ENCODE peak calls at places on chromosomes 13 and 19, in five cellular contexts. One of them, this sample, is unnamed.

GRCh38 chr19:35009424-35010415 is 9.6 kb downstream of the GRAMD1A start:
- DNase-seq in OCI-LY7: no peak
- DNase-seq in CD8-positive, alpha-beta memory T cell: no peak
- DNase-seq in uterus: no peak
- DNase-seq in stomach: no peak
- DNase-seq in this sample: no peak

GRCh38 chr13:50801087-50801931 is 42.2 kb downstream of the DLEU7 start:
- DNase-seq in OCI-LY7: peak
- DNase-seq in CD8-positive, alpha-beta memory T cell: peak
- DNase-seq in uterus: peak
- DNase-seq in stomach: peak
- DNase-seq in this sample: peak

GRCh38 chr19:44615529-44616247 is 2.3 kb downstream of the IGSF23 start:
- DNase-seq in OCI-LY7: no peak
- DNase-seq in CD8-positive, alpha-beta memory T cell: no peak
- DNase-seq in uterus: no peak
- DNase-seq in stomach: no peak
- DNase-seq in this sample: no peak

GRCh38 chr13:79662882-79663281 is 181.9 kb downstream of the NDFIP2 start:
- DNase-seq in OCI-LY7: no peak
- DNase-seq in CD8-positive, alpha-beta memory T cell: no peak
- DNase-seq in uterus: no peak
- DNase-seq in stomach: no peak
- DNase-seq in this sample: no peak

GRCh38 chr13:26019881-26020535 is 31.8 kb downstream of the SHISA2 start:
- DNase-seq in OCI-LY7: no peak
- DNase-seq in CD8-positive, alpha-beta memory T cell: no peak
- DNase-seq in uterus: no peak
- DNase-seq in stomach: no peak
- DNase-seq in this sample: peak

GRCh38 chr19:18304496-18305312 is 18.2 kb downstream of the LSM4 start:
- DNase-seq in OCI-LY7: peak
- DNase-seq in CD8-positive, alpha-beta memory T cell: peak
- DNase-seq in uterus: peak
- DNase-seq in stomach: peak
- DNase-seq in this sample: peak

GRCh38 chr19:32624410-32624809 is 43.4 kb downstream of the PDCD5 start:
- DNase-seq in OCI-LY7: no peak
- DNase-seq in CD8-positive, alpha-beta memory T cell: no peak
- DNase-seq in uterus: no peak
- DNase-seq in stomach: no peak
- DNase-seq in this sample: peak

GRCh38 chr19:39727070-39727800 is 10.6 kb downstream of the CLC start:
- DNase-seq in OCI-LY7: no peak
- DNase-seq in CD8-positive, alpha-beta memory T cell: no peak
- DNase-seq in uterus: no peak
- DNase-seq in stomach: no peak
- DNase-seq in this sample: no peak

GRCh38 chr19:7917292-7918061 is 2.7 kb upstream of the SNAPC2 start:
- DNase-seq in OCI-LY7: peak
- DNase-seq in CD8-positive, alpha-beta memory T cell: peak
- DNase-seq in uterus: peak
- DNase-seq in stomach: peak
- DNase-seq in this sample: peak

GRCh38 chr19:30373593-30373992 is 1.4 kb downstream of the ZNF536 start:
- DNase-seq in OCI-LY7: no peak
- DNase-seq in CD8-positive, alpha-beta memory T cell: no peak
- DNase-seq in uterus: no peak
- DNase-seq in stomach: peak
- DNase-seq in this sample: no peak

GRCh38 chr13:31793246-31793645 is 53.9 kb downstream of the RXFP2 start:
- DNase-seq in OCI-LY7: no peak
- DNase-seq in CD8-positive, alpha-beta memory T cell: no peak
- DNase-seq in uterus: no peak
- DNase-seq in stomach: no peak
- DNase-seq in this sample: no peak

GRCh38 chr13:29917573-29918091 is 67.2 kb upstream of the UBL3 start:
- DNase-seq in OCI-LY7: no peak
- DNase-seq in CD8-positive, alpha-beta memory T cell: no peak
- DNase-seq in uterus: no peak
- DNase-seq in stomach: no peak
- DNase-seq in this sample: peak

GRCh38 chr13:75968103-75968838 is 332.1 kb downstream of the LMO7 start:
- DNase-seq in OCI-LY7: no peak
- DNase-seq in CD8-positive, alpha-beta memory T cell: no peak
- DNase-seq in uterus: no peak
- DNase-seq in stomach: no peak
- DNase-seq in this sample: no peak

GRCh38 chr19:17402982-17403855 is 2.2 kb downstream of the BST2 start:
- DNase-seq in OCI-LY7: peak
- DNase-seq in CD8-positive, alpha-beta memory T cell: peak
- DNase-seq in uterus: no peak
- DNase-seq in stomach: no peak
- DNase-seq in this sample: no peak

GRCh38 chr19:2888739-2889224 is 11.9 kb upstream of the ZNF57 start:
- DNase-seq in OCI-LY7: peak
- DNase-seq in CD8-positive, alpha-beta memory T cell: peak
- DNase-seq in uterus: peak
- DNase-seq in stomach: no peak
- DNase-seq in this sample: no peak

GRCh38 chr19:49954092-49954825 is 6.7 kb downstream of the SIGLEC11 start:
- DNase-seq in OCI-LY7: no peak
- DNase-seq in CD8-positive, alpha-beta memory T cell: no peak
- DNase-seq in uterus: peak
- DNase-seq in stomach: no peak
- DNase-seq in this sample: peak

GRCh38 chr13:95588134-95588533 is 35.6 kb downstream of the CLDN10 start:
- DNase-seq in OCI-LY7: no peak
- DNase-seq in CD8-positive, alpha-beta memory T cell: no peak
- DNase-seq in uterus: no peak
- DNase-seq in stomach: no peak
- DNase-seq in this sample: no peak

GRCh38 chr13:69109891-69110525 is 997.6 kb upstream of the ATXN8OS start:
- DNase-seq in OCI-LY7: no peak
- DNase-seq in CD8-positive, alpha-beta memory T cell: no peak
- DNase-seq in uterus: no peak
- DNase-seq in stomach: no peak
- DNase-seq in this sample: no peak

GRCh38 chr13:25847635-25848616 is 203.9 kb downstream of the SHISA2 start:
- DNase-seq in OCI-LY7: no peak
- DNase-seq in CD8-positive, alpha-beta memory T cell: no peak
- DNase-seq in uterus: no peak
- DNase-seq in stomach: no peak
- DNase-seq in this sample: no peak

GRCh38 chr19:31066385-31066784 is 282.9 kb downstream of the TSHZ3 start:
- DNase-seq in OCI-LY7: no peak
- DNase-seq in CD8-positive, alpha-beta memory T cell: no peak
- DNase-seq in uterus: no peak
- DNase-seq in stomach: no peak
- DNase-seq in this sample: peak

GRCh38 chr19:35204799-35205732 is 23.5 kb downstream of the FAM187B start:
- DNase-seq in OCI-LY7: peak
- DNase-seq in CD8-positive, alpha-beta memory T cell: no peak
- DNase-seq in uterus: no peak
- DNase-seq in stomach: no peak
- DNase-seq in this sample: no peak

GRCh38 chr19:11151181-11151580 is 4.4 kb downstream of the SPC24 start:
- DNase-seq in OCI-LY7: no peak
- DNase-seq in CD8-positive, alpha-beta memory T cell: no peak
- DNase-seq in uterus: no peak
- DNase-seq in stomach: no peak
- DNase-seq in this sample: no peak

GRCh38 chr19:45156231-45156630 is 4.6 kb downstream of the NKPD1 start:
- DNase-seq in OCI-LY7: no peak
- DNase-seq in CD8-positive, alpha-beta memory T cell: no peak
- DNase-seq in uterus: no peak
- DNase-seq in stomach: no peak
- DNase-seq in this sample: no peak

GRCh38 chr13:60169239-60170031 is 5.7 kb upstream of the DIAPH3 start:
- DNase-seq in OCI-LY7: no peak
- DNase-seq in CD8-positive, alpha-beta memory T cell: no peak
- DNase-seq in uterus: no peak
- DNase-seq in stomach: no peak
- DNase-seq in this sample: no peak

GRCh38 chr19:51719251-51719901 is 4.4 kb downstream of the HAS1 start:
- DNase-seq in OCI-LY7: no peak
- DNase-seq in CD8-positive, alpha-beta memory T cell: no peak
- DNase-seq in uterus: no peak
- DNase-seq in stomach: no peak
- DNase-seq in this sample: no peak
- H3K4me3 ChIP-seq in OCI-LY7: no peak
- H3K4me3 ChIP-seq in CD8-positive, alpha-beta memory T cell: no peak
- H3K4me3 ChIP-seq in uterus: peak
- H3K4me3 ChIP-seq in stomach: peak
- H3K4me3 ChIP-seq in this sample: no peak

DNA sequence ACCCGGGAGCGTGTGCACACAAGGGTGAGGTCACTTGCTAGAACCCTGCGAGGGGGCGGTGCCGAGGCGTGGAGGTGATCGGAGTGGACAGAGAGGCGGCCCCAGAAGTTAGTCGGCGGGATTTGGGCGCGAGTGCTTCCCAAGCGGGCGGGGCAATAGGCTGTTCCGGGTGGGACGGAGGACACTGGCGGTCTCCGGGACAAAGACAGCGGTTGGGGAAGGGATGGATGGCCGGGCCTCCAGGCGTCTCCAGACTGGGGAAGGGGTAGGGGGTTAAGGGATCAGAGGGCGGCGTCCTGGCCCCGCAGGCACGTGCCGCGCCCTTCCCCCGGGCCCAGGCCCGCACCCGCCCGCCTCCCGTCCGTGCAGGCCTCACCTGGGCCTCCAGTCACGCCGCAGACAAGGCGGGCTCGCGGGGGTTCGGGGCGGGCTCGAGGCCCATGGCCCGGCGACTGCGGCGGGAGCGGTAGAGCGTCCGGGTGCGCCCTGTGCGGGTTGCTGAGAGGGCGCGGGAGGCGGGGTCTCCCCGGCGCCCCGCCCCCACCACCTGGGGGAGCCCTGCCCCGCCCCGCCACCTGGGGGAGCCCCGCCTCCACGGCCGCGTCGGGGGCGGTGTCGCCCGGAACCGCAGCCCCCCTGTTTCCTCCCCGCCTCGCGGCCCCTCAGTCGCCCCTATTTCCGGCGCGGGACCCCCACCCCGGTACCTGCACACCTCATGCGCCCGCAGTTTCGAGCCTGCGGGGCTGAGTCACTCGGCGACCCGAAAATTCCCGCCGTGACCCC is at the start of gene LPAR2:
- DNase-seq in OCI-LY7: peak
- DNase-seq in CD8-positive, alpha-beta memory T cell: peak
- DNase-seq in uterus: no peak
- DNase-seq in stomach: peak
- DNase-seq in this sample: no peak
- H3K4me3 ChIP-seq in OCI-LY7: peak
- H3K4me3 ChIP-seq in CD8-positive, alpha-beta memory T cell: peak
- H3K4me3 ChIP-seq in uterus: peak
- H3K4me3 ChIP-seq in stomach: peak
- H3K4me3 ChIP-seq in this sample: peak

DNA sequence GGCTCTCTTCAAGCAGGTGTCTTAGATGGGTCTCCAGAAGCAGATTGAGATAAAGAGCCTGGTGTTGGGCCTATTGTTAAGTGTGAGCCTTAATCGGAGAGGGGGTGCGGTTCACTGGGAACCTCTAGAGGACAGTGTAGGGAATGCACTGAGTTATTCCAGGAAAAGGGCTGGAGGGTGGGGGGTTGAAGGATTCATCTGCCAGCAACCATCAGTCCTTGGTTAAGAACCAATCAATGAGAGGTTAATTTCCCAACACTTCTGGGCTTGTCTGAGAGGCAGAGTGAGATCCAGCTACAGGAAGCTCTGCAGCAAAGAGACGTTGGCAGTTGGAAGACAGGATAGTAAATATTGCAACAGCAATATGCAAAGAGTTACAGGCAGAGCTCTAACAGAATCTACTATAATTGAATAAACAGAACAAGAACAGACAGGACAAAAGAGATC is 28.7 kb downstream of the CYP4F2 start:
- DNase-seq in OCI-LY7: peak
- DNase-seq in CD8-positive, alpha-beta memory T cell: peak
- DNase-seq in uterus: no peak
- DNase-seq in stomach: peak
- DNase-seq in this sample: peak
- H3K4me3 ChIP-seq in OCI-LY7: no peak
- H3K4me3 ChIP-seq in CD8-positive, alpha-beta memory T cell: no peak
- H3K4me3 ChIP-seq in uterus: no peak
- H3K4me3 ChIP-seq in stomach: no peak
- H3K4me3 ChIP-seq in this sample: no peak

DNA sequence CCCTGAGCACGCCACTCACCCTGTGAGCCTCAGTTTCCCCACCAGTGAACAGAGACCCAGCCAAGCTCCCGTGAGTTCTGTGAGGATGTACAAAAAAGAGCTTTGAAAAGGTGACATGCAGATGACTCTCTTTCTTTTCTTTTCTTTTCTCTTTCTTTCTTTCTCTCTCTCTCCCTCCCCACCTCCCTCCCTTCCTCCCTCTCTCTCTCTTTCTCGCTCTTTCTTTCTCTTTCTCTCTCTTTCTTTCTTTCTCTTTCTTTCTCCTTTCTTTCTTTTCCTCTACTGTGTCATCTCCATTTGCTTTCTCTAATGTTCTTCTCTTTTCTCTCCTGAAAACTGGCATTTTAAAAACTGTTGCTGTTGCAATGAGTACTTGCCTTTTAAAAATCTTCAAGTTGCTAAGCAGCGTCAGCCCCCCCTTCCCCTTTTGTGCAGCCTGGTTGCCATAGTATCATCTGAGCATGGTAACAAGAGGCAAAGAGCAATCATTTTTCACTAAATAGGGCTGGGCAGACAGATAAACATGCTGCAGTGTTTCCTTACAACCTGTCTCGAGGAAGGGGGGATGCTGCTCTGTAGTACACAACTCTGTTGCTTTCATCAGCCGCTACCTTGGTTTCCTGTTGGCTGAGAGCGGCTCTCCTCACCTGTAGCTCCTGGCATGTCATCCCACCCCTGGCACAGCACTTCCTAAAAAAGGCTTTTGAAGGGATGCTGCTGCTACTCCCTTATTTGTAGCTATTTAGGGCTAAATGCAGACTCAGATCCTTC is 108.7 kb upstream of the MBNL2 start:
- DNase-seq in OCI-LY7: no peak
- DNase-seq in CD8-positive, alpha-beta memory T cell: no peak
- DNase-seq in uterus: peak
- DNase-seq in stomach: no peak
- DNase-seq in this sample: no peak
- H3K4me3 ChIP-seq in OCI-LY7: no peak
- H3K4me3 ChIP-seq in CD8-positive, alpha-beta memory T cell: no peak
- H3K4me3 ChIP-seq in uterus: no peak
- H3K4me3 ChIP-seq in stomach: no peak
- H3K4me3 ChIP-seq in this sample: no peak

GRCh38 chr13:110304256-110304655 is 2.7 kb downstream of the COL4A1 start:
- DNase-seq in OCI-LY7: no peak
- DNase-seq in CD8-positive, alpha-beta memory T cell: no peak
- DNase-seq in uterus: peak
- DNase-seq in stomach: no peak
- DNase-seq in this sample: peak
- H3K4me3 ChIP-seq in OCI-LY7: no peak
- H3K4me3 ChIP-seq in CD8-positive, alpha-beta memory T cell: no peak
- H3K4me3 ChIP-seq in uterus: peak
- H3K4me3 ChIP-seq in stomach: peak
- H3K4me3 ChIP-seq in this sample: peak

This sample was measured in fibroblast of pulmonary artery.